ENCODE peak calls at places on chromosomes 16 and 17, in four cellular contexts. N, A, K and U are unnamed samples.

GRCh38 chr16:73432794-73433455 is 385.0 kb upstream of the ZFHX3 start:
- DNase-seq in N (no peak), A (no peak), K (no peak), U (no peak)

GRCh38 chr17:79500738-79501533 is 109.9 kb downstream of the RBFOX3 start:
- DNase-seq in N (no peak), A (no peak), K (no peak), U (no peak)

GRCh38 chr16:59632266-59632855 is 898.2 kb upstream of the GOT2 start:
- DNase-seq in N (no peak), A (no peak), K (no peak), U (no peak)

GRCh38 chr17:79073706-79074088 is 927 bp upstream of the ENGASE start:
- DNase-seq in N (no peak), A (no peak), K (no peak), U (peak; percentile 64)

GRCh38 chr17:61131555-61131954 is 268.1 kb upstream of the TBX2 start:
- DNase-seq in N (no peak), A (no peak), K (no peak), U (no peak)

GRCh38 chr17:32187276-32187675 is 45.0 kb downstream of the RHOT1 start:
- DNase-seq in N (no peak), A (no peak), K (no peak), U (no peak)

GRCh38 chr16:86951041-86951822 is 366.0 kb downstream of the C16orf95 start:
- DNase-seq in N (no peak), A (no peak), K (no peak), U (no peak)

GRCh38 chr16:71347146-71347545 is 11.4 kb upstream of the CALB2 start:
- DNase-seq in N (no peak), A (no peak), K (no peak), U (no peak)

GRCh38 chr16:81238296-81239011 is at the start of gene BCO1:
- DNase-seq in N (no peak), A (no peak), K (no peak), U (no peak)

GRCh38 chr17:49365667-49366066 is 3.6 kb upstream of the ZNF652 start:
- DNase-seq in N (no peak), A (no peak), K (peak; percentile 54), U (no peak)

GRCh38 chr17:18937981-18938691 is 13.8 kb upstream of the SLC5A10 start:
- DNase-seq in N (no peak), A (no peak), K (no peak), U (no peak)

GRCh38 chr17:63588797-63589196 is 11.9 kb upstream of the TACO1 start:
- DNase-seq in N (no peak), A (no peak), K (no peak), U (no peak)

GRCh38 chr16:57651344-57652333 is 16.5 kb upstream of the ADGRG3 start:
- DNase-seq in N (no peak), A (no peak), K (no peak), U (no peak)

GRCh38 chr17:65537845-65538678 is 23.4 kb downstream of the AXIN2 start:
- DNase-seq in N (no peak), A (no peak), K (no peak), U (no peak)

GRCh38 chr16:4087990-4088577 is 28.2 kb downstream of the ADCY9 start:
- DNase-seq in N (no peak), A (no peak), K (no peak), U (no peak)